ENCODE peak calls at places on chromosome 15, in five cellular contexts. M, V, K, U and J are unnamed samples.

GRCh38 chr15:27903405-27903804 is 195.7 kb downstream of the OCA2 start:
- DNase-seq in M (no peak), V (peak), K (no peak), U (no peak), J (peak)

GRCh38 chr15:41975679-41976078 is 3.3 kb upstream of the EHD4 start:
- DNase-seq in M (no peak), V (no peak), K (no peak), U (no peak), J (no peak)

GRCh38 chr15:61929452-61929851 is 130.8 kb downstream of the VPS13C start:
- DNase-seq in M (no peak), V (no peak), K (no peak), U (no peak), J (no peak)

GRCh38 chr15:78859971-78860733 is 12.5 kb upstream of the MORF4L1 start:
- DNase-seq in M (peak), V (peak), K (peak), U (peak), J (peak)

GRCh38 chr15:58440922-58441321 is 9.1 kb downstream of the LIPC start:
- DNase-seq in M (no peak), V (no peak), K (no peak), U (no peak), J (no peak)

GRCh38 chr15:90553248-90553745 is 23.6 kb downstream of the CRTC3 start:
- DNase-seq in M (no peak), V (no peak), K (peak), U (peak), J (no peak)

GRCh38 chr15:79812536-79812935 is 84.3 kb downstream of the MTHFS start:
- DNase-seq in M (no peak), V (no peak), K (no peak), U (no peak), J (no peak)

GRCh38 chr15:65333441-65333820 is 29.0 kb downstream of the RNU5B-1 start:
- DNase-seq in M (no peak), V (no peak), K (no peak), U (no peak), J (no peak)

DNA sequence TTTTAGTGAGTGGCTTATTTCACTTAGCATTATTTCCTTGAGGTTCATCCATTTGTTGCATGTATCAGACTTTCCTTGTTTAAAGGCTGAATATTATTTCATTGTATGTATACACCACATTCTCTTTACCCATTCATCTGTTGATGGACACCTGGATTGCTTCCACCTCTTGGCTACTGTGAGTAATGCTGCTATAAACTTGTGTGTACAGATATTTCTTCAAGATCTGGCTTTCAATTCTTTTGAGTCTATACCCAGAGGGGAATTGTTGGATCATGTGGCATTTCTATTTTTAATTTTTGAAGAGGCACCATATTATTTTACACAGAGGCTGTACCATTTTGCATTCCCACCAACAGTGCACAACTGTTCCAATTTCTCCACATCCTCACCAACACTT is 313.5 kb downstream of the RPLP1 start:
- DNase-seq in M (no peak), V (no peak), K (no peak), U (no peak), J (no peak)
- TF ChIP-seq CTCF in M (no peak), V (no peak), K (no peak), U (no peak), J (no peak)

GRCh38 chr15:82103500-82103899 is 57.7 kb upstream of the MEX3B start:
- DNase-seq in M (no peak), V (no peak), K (no peak), U (no peak), J (no peak)
- TF ChIP-seq CTCF in M (no peak), V (no peak), K (no peak), U (peak), J (no peak)

GRCh38 chr15:75038948-75039533 is 15.7 kb downstream of the PPCDC start:
- DNase-seq in M (no peak), V (no peak), K (no peak), U (no peak), J (no peak)
- TF ChIP-seq CTCF in M (no peak), V (no peak), K (no peak), U (no peak), J (no peak)

DNA sequence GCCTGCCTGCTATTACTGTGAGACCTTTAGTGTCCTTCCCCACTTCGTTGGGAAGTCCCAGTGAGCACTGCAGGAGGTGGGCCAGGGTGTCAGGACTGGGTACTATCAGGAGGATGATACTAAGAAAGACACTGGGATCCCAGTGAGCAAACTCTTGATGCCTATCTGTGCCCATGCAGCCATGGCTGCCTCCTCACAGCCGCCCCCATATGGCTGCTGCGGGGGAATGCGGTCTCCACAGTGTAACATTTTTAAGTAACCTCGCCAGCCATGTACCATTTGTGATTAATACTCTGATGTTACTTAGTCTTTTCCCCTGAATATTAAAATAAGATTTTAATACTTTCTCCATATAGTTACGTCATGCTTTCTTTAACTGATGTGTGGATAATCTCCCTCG is 312.2 kb downstream of the RYR3 start:
- DNase-seq in M (no peak), V (peak), K (no peak), U (no peak), J (no peak)
- TF ChIP-seq CTCF in M (no peak), V (peak), K (no peak), U (peak), J (no peak)